ENCODE peak calls at places on chromosome 6, in seven cellular contexts. Q is breast epithelium, R is A549, J is suprapubic skin, U is body of pancreas, X is HepG2, S is HCT116. N is an unnamed sample.

GRCh38 chr6:3911614-3912336 is 62.6 kb downstream of the FAM50B start:
- DNase-seq in Q (peak), R (peak), J (no peak), U (peak), X (peak), S (peak), N (no peak)

GRCh38 chr6:132742495-132742894 is 15.2 kb downstream of the VNN2 start:
- DNase-seq in Q (no peak), R (no peak), J (no peak), U (no peak), X (no peak), S (no peak), N (no peak)

GRCh38 chr6:123801067-123801466 is 2.6 kb upstream of the NKAIN2 start:
- DNase-seq in Q (no peak), R (no peak), J (no peak), U (no peak), X (no peak), S (no peak), N (no peak)

GRCh38 chr6:170176621-170177382 is 114.1 kb downstream of the DLL1 start:
- DNase-seq in Q (no peak), R (peak), J (peak), U (no peak), X (no peak), S (no peak), N (no peak)

GRCh38 chr6:134074151-134074712 is 21.8 kb upstream of the SLC2A12 start:
- DNase-seq in Q (no peak), R (no peak), J (no peak), U (peak), X (peak), S (no peak), N (no peak)

GRCh38 chr6:89162047-89162371 is 16.2 kb downstream of the PM20D2 start:
- DNase-seq in Q (no peak), R (no peak), J (no peak), U (no peak), X (no peak), S (no peak), N (no peak)

GRCh38 chr6:1496836-1497592 is 107.6 kb downstream of the FOXF2 start:
- DNase-seq in Q (no peak), R (no peak), J (no peak), U (no peak), X (no peak), S (no peak), N (no peak)

GRCh38 chr6:4588581-4588980 is 187.6 kb upstream of the CDYL start:
- DNase-seq in Q (no peak), R (no peak), J (no peak), U (no peak), X (no peak), S (no peak), N (no peak)

GRCh38 chr6:17962436-17963031 is 24.9 kb downstream of the KIF13A start:
- DNase-seq in Q (peak), R (peak), J (no peak), U (peak), X (no peak), S (no peak), N (no peak)

GRCh38 chr6:169960531-169960890 is 209.1 kb downstream of the ERMARD start:
- DNase-seq in Q (peak), R (no peak), J (peak), U (peak), X (no peak), S (no peak), N (no peak)

GRCh38 chr6:9204171-9204570 is 768.8 kb upstream of the SLC35B3 start:
- DNase-seq in Q (peak), R (peak), J (no peak), U (peak), X (no peak), S (peak), N (no peak)

GRCh38 chr6:44056392-44057237 is 70.6 kb downstream of the MRPL14 start:
- DNase-seq in Q (no peak), R (no peak), J (no peak), U (no peak), X (no peak), S (no peak), N (no peak)

GRCh38 chr6:121090492-121090891 is 243.8 kb downstream of the TBC1D32 start:
- DNase-seq in Q (no peak), R (no peak), J (no peak), U (no peak), X (no peak), S (no peak), N (no peak)

GRCh38 chr6:31622678-31623077 is 2.2 kb downstream of the PRRC2A start:
- DNase-seq in Q (peak), R (no peak), J (no peak), U (peak), X (no peak), S (no peak), N (no peak)

GRCh38 chr6:109079981-109080380 is 14.7 kb downstream of the SESN1 start:
- DNase-seq in Q (no peak), R (no peak), J (no peak), U (no peak), X (no peak), S (no peak), N (no peak)

GRCh38 chr6:137968901-137969300 is 101.8 kb downstream of the TNFAIP3 start:
- DNase-seq in Q (no peak), R (no peak), J (no peak), U (no peak), X (no peak), S (no peak), N (no peak)

GRCh38 chr6:22025468-22026159 is 271.2 kb downstream of the PRL start:
- DNase-seq in Q (no peak), R (peak), J (no peak), U (peak), X (no peak), S (no peak), N (no peak)

GRCh38 chr6:134007077-134007476 is 45.3 kb downstream of the SLC2A12 start:
- DNase-seq in Q (peak), R (no peak), J (no peak), U (peak), X (no peak), S (no peak), N (no peak)

GRCh38 chr6:14544689-14545088 is 427.1 kb downstream of the CD83 start:
- DNase-seq in Q (no peak), R (no peak), J (no peak), U (no peak), X (no peak), S (no peak), N (no peak)

GRCh38 chr6:152185158-152185574 is 377.7 kb downstream of the ESR1 start:
- DNase-seq in Q (no peak), R (no peak), J (no peak), U (no peak), X (no peak), S (no peak), N (no peak)

GRCh38 chr6:161228911-161229591 is 44.8 kb downstream of the AGPAT4 start:
- DNase-seq in Q (no peak), R (no peak), J (no peak), U (peak), X (no peak), S (no peak), N (no peak)

GRCh38 chr6:111925296-111925695 is 52.0 kb upstream of the FYN start:
- DNase-seq in Q (no peak), R (no peak), J (no peak), U (no peak), X (no peak), S (no peak), N (no peak)

GRCh38 chr6:110703010-110703905 is 112.0 kb downstream of the CDK19 start:
- DNase-seq in Q (no peak), R (no peak), J (no peak), U (no peak), X (no peak), S (no peak), N (no peak)

GRCh38 chr6:40922281-40922680 is 116.7 kb downstream of the UNC5CL start:
- DNase-seq in Q (no peak), R (no peak), J (no peak), U (no peak), X (no peak), S (no peak), N (no peak)

GRCh38 chr6:44177691-44178423 is 19.2 kb downstream of the CAPN11 start:
- DNase-seq in Q (peak), R (peak), J (no peak), U (peak), X (no peak), S (no peak), N (peak)

GRCh38 chr6:143615785-143616184 is 62.0 kb upstream of the PHACTR2 start:
- DNase-seq in Q (no peak), R (no peak), J (no peak), U (no peak), X (no peak), S (no peak), N (no peak)

GRCh38 chr6:33375143-33375649 is 16.4 kb upstream of the KIFC1 start:
- DNase-seq in Q (peak), R (peak), J (peak), U (peak), X (no peak), S (no peak), N (peak)

GRCh38 chr6:37691904-37692806 is 5.5 kb downstream of the MDGA1 start:
- DNase-seq in Q (no peak), R (peak), J (peak), U (peak), X (peak), S (peak), N (peak)

GRCh38 chr6:44043479-44044153 is 83.6 kb downstream of the MRPL14 start:
- DNase-seq in Q (no peak), R (peak), J (no peak), U (no peak), X (no peak), S (no peak), N (no peak)

GRCh38 chr6:767755-768512 is 75.0 kb upstream of the EXOC2 start:
- DNase-seq in Q (no peak), R (no peak), J (no peak), U (no peak), X (no peak), S (no peak), N (no peak)

GRCh38 chr6:101000334-101000733 is 119.2 kb upstream of the ASCC3 start:
- DNase-seq in Q (no peak), R (no peak), J (no peak), U (no peak), X (no peak), S (no peak), N (no peak)

GRCh38 chr6:170019259-170020040 is 268.0 kb downstream of the ERMARD start:
- DNase-seq in Q (no peak), R (no peak), J (peak), U (no peak), X (no peak), S (no peak), N (no peak)

GRCh38 chr6:163984446-163984936 is 570.0 kb downstream of the QKI start:
- DNase-seq in Q (no peak), R (no peak), J (no peak), U (no peak), X (no peak), S (no peak), N (no peak)

GRCh38 chr6:118724211-118724610 is 72.8 kb upstream of the CEP85L start:
- DNase-seq in Q (no peak), R (no peak), J (no peak), U (no peak), X (no peak), S (no peak), N (no peak)

GRCh38 chr6:161254126-161254753 is 19.6 kb downstream of the AGPAT4 start:
- DNase-seq in Q (no peak), R (no peak), J (no peak), U (no peak), X (no peak), S (no peak), N (no peak)

GRCh38 chr6:45654673-45655072 is 276.9 kb upstream of the SUPT3H start:
- DNase-seq in Q (no peak), R (no peak), J (no peak), U (no peak), X (no peak), S (no peak), N (no peak)

GRCh38 chr6:70164556-70164955 is 138.3 kb downstream of the COL9A1 start:
- DNase-seq in Q (no peak), R (no peak), J (no peak), U (no peak), X (peak), S (no peak), N (no peak)

GRCh38 chr6:127762284-127762683 is 138.6 kb downstream of the THEMIS start:
- DNase-seq in Q (no peak), R (no peak), J (no peak), U (no peak), X (no peak), S (no peak), N (no peak)
- TF ChIP-seq POLR2A in Q (no peak), R (no peak), J (no peak), U (no peak), X (no peak), S (no peak), N (no peak)

GRCh38 chr6:94071835-94072234 is 652.5 kb upstream of the EPHA7 start:
- DNase-seq in Q (no peak), R (peak), J (no peak), U (no peak), X (no peak), S (no peak), N (no peak)
- TF ChIP-seq CTCF in Q (no peak), R (peak), J (no peak), U (no peak), X (no peak), S (peak), N (no peak)

GRCh38 chr6:42978793-42979522 is at the start of gene PEX6:
- DNase-seq in Q (peak), R (peak), J (peak), U (peak), X (peak), S (peak), N (peak)
- TF ChIP-seq POLR2A in Q (no peak), R (peak), J (peak), U (peak), X (peak), S (peak), N (peak)

DNA sequence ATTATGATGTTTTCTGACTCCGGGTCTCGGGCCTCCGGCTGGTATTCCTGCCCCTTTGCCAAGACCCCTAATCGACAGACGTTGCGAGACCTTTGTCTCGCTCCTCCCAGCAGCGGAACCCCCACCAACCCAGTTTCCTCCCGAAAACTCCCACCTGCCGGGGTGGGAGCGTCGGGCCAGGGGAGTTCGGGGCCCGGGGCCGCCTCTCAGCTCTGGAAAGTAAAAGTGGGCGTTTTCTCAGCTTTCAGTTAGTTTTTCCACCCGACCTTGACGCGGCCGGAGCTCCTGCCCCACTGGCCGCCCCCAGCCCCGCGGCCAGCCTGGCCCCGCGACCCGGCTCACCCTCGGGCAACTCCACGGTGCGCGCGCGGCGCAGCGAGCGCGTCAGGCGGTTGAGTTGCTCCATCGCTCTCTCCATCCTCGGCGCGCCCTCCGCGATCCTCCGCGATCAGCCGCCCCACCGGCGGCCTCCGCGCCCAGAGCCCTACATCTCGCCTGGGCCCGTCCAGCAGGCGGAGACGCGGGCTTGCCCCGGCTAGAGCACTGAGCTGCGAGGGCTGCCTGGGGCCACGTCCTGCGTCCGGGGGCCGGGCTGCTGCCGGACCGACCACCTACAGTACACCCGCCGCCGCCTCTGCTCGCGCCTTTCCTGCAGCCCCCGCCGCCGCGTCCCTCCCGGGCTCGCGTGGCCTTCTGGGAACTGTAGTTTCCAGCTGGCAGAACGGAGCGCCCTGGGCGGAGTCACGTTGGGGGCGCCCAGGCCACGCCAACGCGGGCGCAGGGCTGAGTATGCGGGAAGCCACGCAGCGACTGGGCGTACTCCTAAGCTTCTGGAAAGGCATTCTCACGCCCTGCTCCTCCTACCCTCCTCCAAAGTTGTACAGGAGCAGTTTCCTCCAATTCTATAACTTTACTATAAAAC is at the start of gene HACE1:
- DNase-seq in Q (peak), R (peak), J (peak), U (peak), X (peak), S (peak), N (peak)
- TF ChIP-seq CTCF in Q (no peak), R (no peak), J (no peak), U (peak), X (peak), S (no peak), N (peak)